ENCODE peak calls at places on chromosomes 3 and 15, in eight cellular contexts. C is foreskin fibroblast, J is uterus, I is cardiac fibroblast, R is astrocyte of the spinal cord, N is lower lobe of right lung, T is lower leg skin, E is AG04450. K is an unnamed sample.

GRCh38 chr15:61119556-61119955 is 109.5 kb downstream of the RORA start:
- DNase-seq in C (no peak), J (no peak), I (no peak), R (no peak), N (no peak), T (no peak), E (no peak), K (no peak)

GRCh38 chr15:91922701-91923279 is 69.3 kb downstream of the SLCO3A1 start:
- DNase-seq in C (no peak), J (no peak), I (no peak), R (no peak), N (no peak), T (no peak), E (no peak), K (no peak)

GRCh38 chr15:57522148-57522547 is 69.6 kb upstream of the MYZAP start:
- DNase-seq in C (no peak), J (no peak), I (no peak), R (no peak), N (no peak), T (no peak), E (no peak), K (no peak)

GRCh38 chr3:111936967-111937366 is 41.9 kb upstream of the ABHD10 start:
- DNase-seq in C (peak; percentile 38), J (no peak), I (peak; percentile 18), R (peak; percentile 30), N (no peak), T (no peak), E (no peak), K (peak; percentile 57)

GRCh38 chr15:24752354-24752753 is 76.8 kb downstream of the NPAP1 start:
- DNase-seq in C (no peak), J (no peak), I (no peak), R (no peak), N (no peak), T (no peak), E (no peak), K (no peak)

GRCh38 chr3:62097121-62097520 is 276.2 kb downstream of the FEZF2 start:
- DNase-seq in C (peak; percentile 36), J (peak; percentile 59), I (no peak), R (no peak), N (no peak), T (peak; percentile 57), E (no peak), K (no peak)

GRCh38 chr3:18442743-18443669 is 17.9 kb upstream of the SATB1 start:
- DNase-seq in C (no peak), J (no peak), I (no peak), R (no peak), N (no peak), T (no peak), E (no peak), K (no peak)

GRCh38 chr15:57780461-57780860 is 73.9 kb downstream of the POLR2M start:
- DNase-seq in C (no peak), J (no peak), I (no peak), R (no peak), N (no peak), T (no peak), E (no peak), K (no peak)

GRCh38 chr3:185042357-185042756 is 110.5 kb downstream of the C3orf70 start:
- DNase-seq in C (no peak), J (no peak), I (no peak), R (no peak), N (no peak), T (no peak), E (no peak), K (no peak)
- H3K4me3 ChIP-seq in C (no peak overlapping the region), J (no peak overlapping the region), I (no peak overlapping the region), R (no peak overlapping the region), N (no peak overlapping the region), T (no peak overlapping the region), E (no peak overlapping the region), K (no peak overlapping the region)

DNA sequence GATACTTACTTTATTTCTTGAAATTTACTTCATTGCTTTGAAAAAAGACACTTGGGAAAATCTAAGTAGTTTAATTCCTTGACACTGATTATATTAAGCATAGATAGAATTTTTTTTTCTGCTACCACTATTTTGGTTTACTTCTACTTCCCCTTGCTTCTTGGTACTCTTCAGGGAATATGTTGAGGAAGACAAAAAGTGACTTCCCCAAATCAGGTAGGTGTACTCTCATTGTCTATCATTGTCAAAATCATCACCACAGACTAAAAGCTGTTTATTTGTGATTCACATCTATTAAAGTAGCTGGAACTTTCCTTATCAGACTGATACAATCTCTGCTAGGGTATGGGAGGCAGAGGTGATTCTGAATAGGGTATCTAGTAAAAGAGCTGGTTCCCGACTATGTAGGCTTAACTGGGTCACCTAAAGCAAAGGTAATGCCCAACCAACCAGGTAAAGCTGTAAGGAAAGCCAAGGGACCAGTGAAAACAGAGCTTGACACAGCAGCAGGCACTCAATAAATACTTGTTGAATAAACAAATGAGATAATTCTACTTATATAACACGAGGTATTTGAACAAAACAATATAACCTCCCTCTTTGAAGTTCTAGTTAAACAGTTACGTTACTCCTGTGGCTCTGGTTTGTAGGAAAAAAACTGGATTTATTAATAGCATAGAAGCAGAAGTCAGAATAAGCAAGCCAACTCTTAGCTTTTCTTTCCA is 346.9 kb downstream of the PLCL2 start:
- DNase-seq in C (no peak), J (no peak), I (no peak), R (no peak), N (no peak), T (no peak), E (no peak), K (no peak)
- TF ChIP-seq CTCF in C (no peak), J (no peak), I (no peak), R (no peak), N (no peak), T (no peak), E (no peak), K (no peak)

GRCh38 chr3:143881102-143881501 is 32.8 kb upstream of the SLC9A9 start:
- DNase-seq in C (no peak), J (no peak), I (no peak), R (no peak), N (no peak), T (no peak), E (no peak), K (no peak)
- H3K4me3 ChIP-seq in C (no peak overlapping the region), J (no peak overlapping the region), I (no peak overlapping the region), R (no peak overlapping the region), N (no peak overlapping the region), T (no peak overlapping the region), E (no peak overlapping the region), K (no peak overlapping the region)

DNA sequence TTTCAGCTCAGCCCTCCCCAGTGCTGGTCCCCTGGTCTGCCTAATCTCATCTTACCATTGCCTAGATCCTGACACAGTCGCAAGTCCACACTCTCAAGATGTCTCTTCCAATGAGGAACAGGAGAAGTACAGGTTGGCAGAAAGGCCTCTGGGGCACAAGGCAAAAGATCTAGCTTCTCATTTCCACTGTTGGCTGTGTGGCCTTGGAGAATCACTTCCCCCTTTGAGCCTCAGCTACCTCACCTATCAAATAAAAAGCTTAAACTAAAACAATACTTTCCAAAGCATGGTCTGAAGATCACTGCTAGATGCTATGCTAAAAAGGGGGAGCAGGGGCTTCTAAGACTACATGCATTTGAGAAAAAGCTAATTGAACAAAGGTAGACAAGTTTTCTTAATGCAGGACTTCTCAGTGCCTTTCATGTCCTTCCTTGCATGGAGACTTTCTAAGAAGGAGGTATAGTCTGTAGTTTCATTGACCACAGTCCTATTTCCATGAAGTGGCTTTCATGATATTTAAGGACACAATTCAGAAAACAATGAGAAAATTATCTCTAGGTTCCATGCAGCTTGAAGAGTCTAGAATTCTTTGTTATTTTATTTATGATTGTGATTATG is 118.0 kb upstream of the RAD18 start:
- DNase-seq in C (no peak), J (no peak), I (no peak), R (no peak), N (no peak), T (no peak), E (no peak), K (no peak)
- TF ChIP-seq CTCF in C (no peak), J (no peak), I (no peak), R (no peak), N (no peak), T (no peak), E (no peak), K (no peak)

GRCh38 chr3:66220066-66220465 is 735 bp upstream of the SLC25A26 start:
- DNase-seq in C (peak; percentile 6), J (no peak), I (no peak), R (no peak), N (no peak), T (no peak), E (no peak), K (no peak)
- H3K4me3 ChIP-seq in C (peak overlapping the region; percentile 69), J (peak overlapping the region; percentile 58), I (peak overlapping the region; percentile 86), R (peak overlapping the region; percentile 59), N (peak overlapping the region; percentile 76), T (no peak overlapping the region), E (peak overlapping the region; percentile 91), K (peak overlapping the region; percentile 87)

GRCh38 chr3:135075157-135075556 is 280.1 kb downstream of the EPHB1 start:
- DNase-seq in C (no peak), J (no peak), I (no peak), R (no peak), N (no peak), T (no peak), E (no peak), K (no peak)

GRCh38 chr3:135082706-135083105 is 287.6 kb downstream of the EPHB1 start:
- DNase-seq in C (no peak), J (no peak), I (no peak), R (no peak), N (no peak), T (no peak), E (no peak), K (no peak)

GRCh38 chr3:135081451-135082434 is 286.7 kb downstream of the EPHB1 start:
- DNase-seq in C (no peak), J (no peak), I (no peak), R (no peak), N (no peak), T (no peak), E (no peak), K (no peak)

GRCh38 chr3:135077186-135077585 is 282.1 kb downstream of the EPHB1 start:
- DNase-seq in C (no peak), J (no peak), I (no peak), R (no peak), N (no peak), T (no peak), E (no peak), K (no peak)

GRCh38 chr3:135078283-135078682 is 283.2 kb downstream of the EPHB1 start:
- DNase-seq in C (no peak), J (no peak), I (no peak), R (no peak), N (no peak), T (no peak), E (no peak), K (no peak)
- TF ChIP-seq CTCF in C (no peak), J (no peak), I (no peak), R (no peak), N (no peak), T (no peak), E (no peak), K (no peak)

GRCh38 chr3:31947671-31948091 is 33.4 kb downstream of the OSBPL10 start:
- DNase-seq in C (peak; percentile 37), J (no peak), I (no peak), R (no peak), N (no peak), T (no peak), E (no peak), K (no peak)
- H3K4me3 ChIP-seq in C (no peak overlapping the region), J (no peak overlapping the region), I (no peak overlapping the region), R (no peak overlapping the region), N (no peak overlapping the region), T (no peak overlapping the region), E (no peak overlapping the region), K (no peak overlapping the region)

GRCh38 chr3:186511702-186512101 is 32.5 kb downstream of the CRYGS start:
- DNase-seq in C (no peak), J (no peak), I (no peak), R (no peak), N (no peak), T (no peak), E (no peak), K (no peak)
- TF ChIP-seq CTCF in C (no peak), J (no peak), I (no peak), R (no peak), N (no peak), T (no peak), E (no peak), K (no peak)

GRCh38 chr3:29324180-29324651 is 43.3 kb downstream of the RBMS3 start:
- DNase-seq in C (peak; percentile 86), J (peak; percentile 36), I (peak; percentile 54), R (peak; percentile 78), N (peak; percentile 63), T (peak; percentile 26), E (no peak), K (peak; percentile 84)
- H3K4me3 ChIP-seq in C (peak overlapping the region; percentile 22), J (no peak overlapping the region), I (peak overlapping the region; percentile 38), R (no peak overlapping the region), N (peak overlapping the region; percentile 32), T (no peak overlapping the region), E (no peak overlapping the region), K (peak overlapping the region; percentile 39)

K was measured in choroid plexus epithelial cell.